ENCODE peak calls at places on chromosome 7, in seven cellular contexts. G is Daoy, Z is nephron progenitor cell, E is KG1, K is naive B cell, H is WTC11, S is transverse colon. W is an unnamed sample.

GRCh38 chr7:130491841-130492518 is at the start of gene MEST:
- DNase-seq in G (peak; percentile 91), Z (peak; percentile 58), E (no peak), K (no peak), H (peak; percentile 51), S (no peak), W (peak; percentile 17)

GRCh38 chr7:137545059-137545730 is 201.7 kb upstream of the PTN start:
- DNase-seq in G (no peak), Z (no peak), E (no peak), K (no peak), H (no peak), S (no peak), W (no peak)

GRCh38 chr7:16028103-16028502 is 341.6 kb upstream of the MEOX2 start:
- DNase-seq in G (peak; percentile 36), Z (no peak), E (peak; percentile 5), K (no peak), H (no peak), S (no peak), W (no peak)

GRCh38 chr7:117068511-117069155 is 115.3 kb downstream of the ST7 start:
- DNase-seq in G (no peak), Z (no peak), E (no peak), K (no peak), H (no peak), S (no peak), W (no peak)

GRCh38 chr7:41792099-41792498 is 89.2 kb upstream of the INHBA start:
- DNase-seq in G (peak; percentile 54), Z (no peak), E (no peak), K (no peak), H (no peak), S (no peak), W (no peak)

GRCh38 chr7:103348959-103349358 is 1.5 kb downstream of the PSMC2 start:
- DNase-seq in G (no peak), Z (no peak), E (no peak), K (no peak), H (no peak), S (no peak), W (no peak)

GRCh38 chr7:130107949-130108674 is 37.8 kb downstream of the KLHDC10 start:
- DNase-seq in G (no peak), Z (no peak), E (no peak), K (no peak), H (no peak), S (no peak), W (no peak)

GRCh38 chr7:105345003-105345402 is 43.7 kb downstream of the SRPK2 start:
- DNase-seq in G (no peak), Z (no peak), E (no peak), K (no peak), H (no peak), S (no peak), W (no peak)

GRCh38 chr7:105130048-105130447 is 116.0 kb downstream of the KMT2E start:
- DNase-seq in G (no peak), Z (no peak), E (no peak), K (no peak), H (no peak), S (no peak), W (no peak)

GRCh38 chr7:76278540-76278939 is 23.9 kb upstream of the HSPB1 start:
- DNase-seq in G (peak; percentile 38), Z (no peak), E (no peak), K (no peak), H (no peak), S (no peak), W (no peak)

GRCh38 chr7:80826520-80827237 is 92.2 kb downstream of the SEMA3C start:
- DNase-seq in G (peak; percentile 59), Z (no peak), E (no peak), K (no peak), H (no peak), S (no peak), W (no peak)